ENCODE peak calls at places on chromosomes 3 and 15, in nine cellular contexts. W, N, H, K, A, E, F, O and J are unnamed samples.

GRCh38 chr3:83934208-83935150 is 1024.3 kb upstream of the CADM2 start:
- DNase-seq in W (no peak), N (peak; percentile 83), H (no peak), K (peak; percentile 62), A (peak; percentile 90), E (no peak), F (peak; percentile 55), O (no peak), J (peak; percentile 81)

GRCh38 chr3:112333386-112334334 is 704 bp downstream of the CD200 start:
- DNase-seq in W (peak; percentile 15), N (no peak), H (peak; percentile 37), K (no peak), A (no peak), E (no peak), F (no peak), O (no peak), J (no peak)

GRCh38 chr3:29901097-29901496 is 620.2 kb downstream of the RBMS3 start:
- DNase-seq in W (no peak), N (no peak), H (no peak), K (no peak), A (no peak), E (no peak), F (no peak), O (no peak), J (no peak)

GRCh38 chr15:39456582-39457330 is 124.1 kb upstream of the THBS1 start:
- DNase-seq in W (no peak), N (no peak), H (no peak), K (no peak), A (no peak), E (no peak), F (no peak), O (no peak), J (no peak)

GRCh38 chr3:172197344-172197743 is 158.0 kb downstream of the FNDC3B start:
- DNase-seq in W (no peak), N (no peak), H (no peak), K (no peak), A (no peak), E (no peak), F (no peak), O (no peak), J (no peak)

GRCh38 chr15:56168394-56168793 is 75.3 kb downstream of the RFX7 start:
- DNase-seq in W (no peak), N (no peak), H (no peak), K (no peak), A (peak; percentile 52), E (no peak), F (peak; percentile 2), O (peak; percentile 61), J (no peak)

GRCh38 chr3:197023241-197023997 is 6.2 kb downstream of the MELTF start:
- DNase-seq in W (no peak), N (no peak), H (no peak), K (no peak), A (no peak), E (no peak), F (no peak), O (no peak), J (peak; percentile 88)

GRCh38 chr3:136162322-136162721 is 33.8 kb downstream of the MSL2 start:
- DNase-seq in W (no peak), N (no peak), H (no peak), K (no peak), A (no peak), E (no peak), F (no peak), O (no peak), J (no peak)

GRCh38 chr15:57323299-57323805 is 53.0 kb upstream of the CGNL1 start:
- DNase-seq in W (no peak), N (no peak), H (no peak), K (no peak), A (no peak), E (no peak), F (no peak), O (no peak), J (no peak)

GRCh38 chr3:99023590-99024192 is 122.2 kb upstream of the DCBLD2 start:
- DNase-seq in W (no peak), N (no peak), H (no peak), K (peak; percentile 41), A (peak; percentile 34), E (no peak), F (peak; percentile 29), O (peak; percentile 75), J (peak; percentile 55)